ENCODE peak calls at places on chromosomes 11 and 22, in six cellular contexts. U is heart right ventricle; B is RPMI7951; Y is stimulated activated CD4-positive, alpha-beta T cell treated with anti-CD3 and anti-CD28 coated beads, Interleukin-1b, Interleukin-23, amount 100 ng/mL, for 24 hours; F is Karpas-422; I is amygdala. W is an unnamed sample.

GRCh38 chr22:45671783-45672563 is at the start of gene ATXN10:
- DNase-seq in U (peak), B (peak), Y (peak), F (peak), I (peak), W (peak)

GRCh38 chr11:70341881-70342429 is 56.4 kb upstream of the CTTN start:
- DNase-seq in U (no peak), B (no peak), Y (no peak), F (no peak), I (no peak), W (no peak)

GRCh38 chr11:64852804-64853520 is 8.5 kb upstream of the CDC42BPG start:
- DNase-seq in U (no peak), B (no peak), Y (no peak), F (no peak), I (no peak), W (no peak)

GRCh38 chr11:123671534-123671933 is 17.1 kb upstream of the SCN3B start:
- DNase-seq in U (no peak), B (no peak), Y (no peak), F (no peak), I (no peak), W (no peak)

GRCh38 chr11:27640954-27641353 is 59.3 kb downstream of the BDNF start:
- DNase-seq in U (peak), B (no peak), Y (no peak), F (no peak), I (no peak), W (no peak)

GRCh38 chr11:25602149-25602548 is 729.8 kb upstream of the ANO3 start:
- DNase-seq in U (no peak), B (no peak), Y (no peak), F (no peak), I (no peak), W (no peak)

GRCh38 chr11:120185678-120186407 is 25.0 kb upstream of the OAF start:
- DNase-seq in U (peak), B (no peak), Y (no peak), F (no peak), I (no peak), W (no peak)

GRCh38 chr11:69531071-69531716 is 49.7 kb downstream of the LINC01488 start:
- DNase-seq in U (no peak), B (no peak), Y (no peak), F (no peak), I (no peak), W (no peak)

GRCh38 chr11:82907376-82907775 is 5.8 kb downstream of the DDIAS start:
- DNase-seq in U (no peak), B (no peak), Y (no peak), F (no peak), I (no peak), W (no peak)

GRCh38 chr11:111676878-111677585 is 74.8 kb downstream of the SIK2 start:
- DNase-seq in U (no peak), B (peak), Y (no peak), F (no peak), I (no peak), W (peak)

GRCh38 chr11:73402834-73403185 is 26.6 kb downstream of the RELT start:
- DNase-seq in U (no peak), B (peak), Y (no peak), F (peak), I (no peak), W (no peak)

GRCh38 chr11:77821349-77821851 is 456 bp downstream of the AAMDC start:
- DNase-seq in U (no peak), B (peak), Y (no peak), F (no peak), I (peak), W (peak)

GRCh38 chr22:44091021-44091721 is 67.1 kb downstream of the PARVB start:
- DNase-seq in U (no peak), B (peak), Y (no peak), F (peak), I (no peak), W (no peak)

GRCh38 chr22:20216863-20217499 is 51.1 kb downstream of the RTN4R start:
- DNase-seq in U (no peak), B (no peak), Y (no peak), F (no peak), I (no peak), W (no peak)

GRCh38 chr22:18970180-18970947 is 34.3 kb upstream of the PRODH start:
- DNase-seq in U (no peak), B (no peak), Y (no peak), F (no peak), I (no peak), W (no peak)

GRCh38 chr11:34243620-34244493 is 114.0 kb downstream of the ABTB2 start:
- DNase-seq in U (no peak), B (peak), Y (no peak), F (no peak), I (no peak), W (peak)

GRCh38 chr11:103798029-103798428 is 238.4 kb upstream of the DDI1 start:
- DNase-seq in U (peak), B (peak), Y (no peak), F (no peak), I (no peak), W (peak)

GRCh38 chr11:1882265-1883238 is 9.1 kb downstream of the PRR33 start:
- DNase-seq in U (peak), B (peak), Y (peak), F (peak), I (peak), W (peak)

GRCh38 chr22:42955087-42955630 is 59.8 kb downstream of the PACSIN2 start:
- DNase-seq in U (no peak), B (no peak), Y (no peak), F (no peak), I (no peak), W (no peak)

GRCh38 chr11:10809373-10810199 is 860 bp upstream of the EIF4G2 start:
- DNase-seq in U (peak), B (peak), Y (peak), F (peak), I (no peak), W (no peak)

GRCh38 chr22:38260760-38261477 is 11.9 kb downstream of the TMEM184B start:
- DNase-seq in U (no peak), B (no peak), Y (no peak), F (no peak), I (peak), W (peak)

GRCh38 chr22:25193548-25193947 is 6.1 kb upstream of the CRYBB3 start:
- DNase-seq in U (no peak), B (no peak), Y (no peak), F (peak), I (no peak), W (no peak)

GRCh38 chr22:43426816-43427215 is 15.0 kb downstream of the MPPED1 start:
- DNase-seq in U (no peak), B (no peak), Y (no peak), F (no peak), I (no peak), W (no peak)

W was measured in myocyte.